ENCODE peak calls at places on chromosomes 12 and 14, in seven cellular contexts. W is lung, S is ovary, T is SJCRH30, Y is body of pancreas, I is cardiac muscle cell, O is ascending aorta. L is an unnamed sample. For H3K4me1, the result is how much of the 10 kb centered on the place peaks cover.

GRCh38 chr12:32309811-32310755 is 89.3 kb upstream of the FGD4 start:
- DNase-seq in W (no peak), S (no peak), T (peak), Y (no peak), I (peak), O (no peak), L (no peak)

GRCh38 chr12:116595186-116595585 is 36.0 kb downstream of the MAP1LC3B2 start:
- DNase-seq in W (no peak), S (no peak), T (no peak), Y (no peak), I (no peak), O (no peak), L (no peak)

GRCh38 chr12:553216-554000 is 93.7 kb downstream of the B4GALNT3 start:
- DNase-seq in W (no peak), S (no peak), T (no peak), Y (no peak), I (no peak), O (no peak), L (no peak)

GRCh38 chr14:85572021-85572420 is 42.1 kb downstream of the FLRT2 start:
- DNase-seq in W (no peak), S (no peak), T (no peak), Y (no peak), I (peak), O (no peak), L (no peak)

GRCh38 chr12:117853600-117853999 is 115.2 kb downstream of the KSR2 start:
- DNase-seq in W (peak), S (no peak), T (no peak), Y (no peak), I (no peak), O (no peak), L (no peak)

GRCh38 chr14:47438650-47439140 is 236.7 kb downstream of the MDGA2 start:
- DNase-seq in W (no peak), S (no peak), T (no peak), Y (no peak), I (peak), O (no peak), L (no peak)

GRCh38 chr14:26597136-26598080 is at the start of gene NOVA1:
- DNase-seq in W (no peak), S (peak), T (peak), Y (peak), I (peak), O (no peak), L (no peak)

GRCh38 chr12:96371138-96371786 is 29.0 kb downstream of the CDK17 start:
- DNase-seq in W (no peak), S (no peak), T (no peak), Y (no peak), I (no peak), O (no peak), L (no peak)

GRCh38 chr12:25020621-25021243 is 71.8 kb upstream of the BCAT1 start:
- DNase-seq in W (no peak), S (no peak), T (no peak), Y (no peak), I (no peak), O (no peak), L (no peak)

GRCh38 chr12:10243803-10244520 is 31.3 kb downstream of the GABARAPL1 start:
- DNase-seq in W (no peak), S (no peak), T (no peak), Y (no peak), I (no peak), O (no peak), L (no peak)

GRCh38 chr14:67622675-67623074 is 3.0 kb downstream of the ARG2 start:
- DNase-seq in W (no peak), S (no peak), T (no peak), Y (no peak), I (peak), O (no peak), L (peak)

GRCh38 chr12:53996188-53996885 is 3.6 kb upstream of the HOXC9 start:
- DNase-seq in W (no peak), S (no peak), T (no peak), Y (no peak), I (no peak), O (no peak), L (no peak)

GRCh38 chr12:109939504-109939903 is 39.4 kb downstream of the TCHP start:
- DNase-seq in W (no peak), S (peak), T (no peak), Y (no peak), I (no peak), O (no peak), L (no peak)

GRCh38 chr14:20489093-20489994 is 16.0 kb upstream of the RNASE10 start:
- DNase-seq in W (no peak), S (no peak), T (peak), Y (no peak), I (no peak), O (no peak), L (no peak)

GRCh38 chr12:560666-561065 is 100.9 kb downstream of the B4GALNT3 start:
- DNase-seq in W (no peak), S (no peak), T (no peak), Y (no peak), I (no peak), O (no peak), L (no peak)

GRCh38 chr14:66105819-66106218 is 380.4 kb upstream of the CCDC196 start:
- DNase-seq in W (no peak), S (no peak), T (no peak), Y (no peak), I (no peak), O (no peak), L (no peak)

GRCh38 chr14:51302319-51303030 is 62.4 kb downstream of the TMX1 start:
- DNase-seq in W (no peak), S (no peak), T (no peak), Y (no peak), I (no peak), O (no peak), L (no peak)

GRCh38 chr14:96587823-96588385 is 85.7 kb downstream of the PAPOLA start:
- DNase-seq in W (no peak), S (no peak), T (no peak), Y (no peak), I (no peak), O (no peak), L (peak)

GRCh38 chr14:22845103-22845394 is 8.7 kb downstream of the MMP14 start:
- DNase-seq in W (no peak), S (no peak), T (no peak), Y (no peak), I (no peak), O (no peak), L (no peak)

GRCh38 chr12:93572712-93573551 is 457 bp downstream of the SOCS2 start:
- DNase-seq in W (no peak), S (peak), T (no peak), Y (peak), I (peak), O (no peak), L (no peak)

GRCh38 chr14:103508521-103508920 is 14.1 kb downstream of the CKB start:
- DNase-seq in W (no peak), S (no peak), T (no peak), Y (no peak), I (no peak), O (no peak), L (no peak)

GRCh38 chr14:72532686-72533454 is 361.0 kb downstream of the DPF3 start:
- DNase-seq in W (no peak), S (no peak), T (no peak), Y (no peak), I (no peak), O (no peak), L (no peak)

GRCh38 chr12:111056618-111057521 is 136.5 kb upstream of the MYL2 start:
- DNase-seq in W (no peak), S (no peak), T (no peak), Y (no peak), I (no peak), O (no peak), L (no peak)

GRCh38 chr14:24630872-24631477 is 3.0 kb downstream of the GZMB start:
- DNase-seq in W (peak), S (no peak), T (peak), Y (peak), I (no peak), O (no peak), L (no peak)

GRCh38 chr14:75155159-75155558 is 21.3 kb downstream of the TMED10 start:
- DNase-seq in W (no peak), S (no peak), T (no peak), Y (no peak), I (no peak), O (no peak), L (no peak)

GRCh38 chr12:114439833-114440449 is 34.0 kb upstream of the TBX5 start:
- DNase-seq in W (no peak), S (no peak), T (no peak), Y (no peak), I (no peak), O (no peak), L (no peak)

GRCh38 chr12:88472248-88472647 is 108.0 kb downstream of the KITLG start:
- DNase-seq in W (no peak), S (no peak), T (no peak), Y (no peak), I (no peak), O (no peak), L (no peak)

GRCh38 chr14:99779751-99780150 is 13.5 kb upstream of the EML1 start:
- DNase-seq in W (no peak), S (no peak), T (no peak), Y (no peak), I (no peak), O (no peak), L (peak)

GRCh38 chr14:80475074-80475473 is 263.8 kb upstream of the DIO2 start:
- DNase-seq in W (no peak), S (no peak), T (no peak), Y (no peak), I (no peak), O (no peak), L (peak)

GRCh38 chr12:107474639-107475539 is 210.7 kb upstream of the PWP1 start:
- DNase-seq in W (no peak), S (no peak), T (no peak), Y (no peak), I (no peak), O (no peak), L (no peak)

GRCh38 chr12:42090899-42091298 is 53.8 kb downstream of the GXYLT1 start:
- DNase-seq in W (no peak), S (no peak), T (no peak), Y (no peak), I (no peak), O (no peak), L (no peak)

GRCh38 chr12:9750276-9751203 is 10.2 kb downstream of the CD69 start:
- DNase-seq in W (peak), S (peak), T (peak), Y (peak), I (peak), O (no peak), L (peak)

GRCh38 chr12:22230280-22230794 is 104.2 kb downstream of the ST8SIA1 start:
- DNase-seq in W (no peak), S (no peak), T (no peak), Y (no peak), I (no peak), O (no peak), L (peak)

GRCh38 chr12:113071063-113071426 is 14.5 kb downstream of the DTX1 start:
- DNase-seq in W (no peak), S (no peak), T (no peak), Y (no peak), I (no peak), O (no peak), L (no peak)

GRCh38 chr12:113071427-113072112 is 15.0 kb downstream of the DTX1 start:
- DNase-seq in W (no peak), S (no peak), T (no peak), Y (peak), I (no peak), O (no peak), L (no peak)

GRCh38 chr12:113069751-113070116 is 13.2 kb downstream of the DTX1 start:
- DNase-seq in W (no peak), S (no peak), T (no peak), Y (no peak), I (no peak), O (no peak), L (no peak)

GRCh38 chr12:113069149-113069548 is 12.6 kb downstream of the DTX1 start:
- DNase-seq in W (no peak), S (no peak), T (no peak), Y (no peak), I (no peak), O (no peak), L (no peak)

GRCh38 chr12:113070117-113070906 is 13.8 kb downstream of the DTX1 start:
- DNase-seq in W (peak), S (no peak), T (no peak), Y (no peak), I (no peak), O (peak), L (no peak)
- H3K4me1 ChIP-seq in W (under half), S (under half), T (under half), Y (under half), I (under half), O (under half), L (under half)

GRCh38 chr12:4771172-4771959 is 51.2 kb downstream of the GALNT8 start:
- DNase-seq in W (no peak), S (no peak), T (no peak), Y (no peak), I (no peak), O (no peak), L (no peak)

GRCh38 chr12:4771960-4772566 is 51.9 kb downstream of the GALNT8 start:
- DNase-seq in W (no peak), S (no peak), T (no peak), Y (no peak), I (no peak), O (no peak), L (no peak)

GRCh38 chr12:4779749-4780148 is 59.5 kb downstream of the GALNT8 start:
- DNase-seq in W (no peak), S (no peak), T (no peak), Y (no peak), I (no peak), O (no peak), L (no peak)

GRCh38 chr12:4780624-4781023 is 60.4 kb downstream of the GALNT8 start:
- DNase-seq in W (no peak), S (no peak), T (no peak), Y (no peak), I (no peak), O (no peak), L (no peak)

DNA sequence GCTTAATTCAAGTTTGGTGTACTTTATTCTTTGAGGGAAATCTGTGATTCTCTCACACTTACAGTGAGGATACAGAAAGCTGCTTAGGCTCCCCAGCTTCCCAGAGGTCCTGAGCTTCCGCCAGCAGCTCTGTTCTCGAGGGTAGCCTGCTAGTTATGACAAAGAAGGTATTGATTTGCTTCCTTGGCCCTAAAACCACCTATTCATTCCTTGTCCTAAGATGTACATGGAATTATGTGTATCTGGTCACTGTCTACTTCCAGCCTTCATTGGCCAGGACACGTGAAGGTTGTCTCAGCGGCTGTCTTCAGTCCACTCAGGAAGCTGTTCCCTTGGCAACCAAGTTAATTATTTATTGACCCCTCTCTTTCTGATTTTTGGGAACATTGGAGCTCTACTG is 55.7 kb downstream of the GALNT8 start:
- DNase-seq in W (no peak), S (no peak), T (no peak), Y (no peak), I (no peak), O (no peak), L (no peak)
- H3K4me1 ChIP-seq in W (under half), S (under half), T (under half), Y (under half), I (under half), O (under half), L (under half)

DNA sequence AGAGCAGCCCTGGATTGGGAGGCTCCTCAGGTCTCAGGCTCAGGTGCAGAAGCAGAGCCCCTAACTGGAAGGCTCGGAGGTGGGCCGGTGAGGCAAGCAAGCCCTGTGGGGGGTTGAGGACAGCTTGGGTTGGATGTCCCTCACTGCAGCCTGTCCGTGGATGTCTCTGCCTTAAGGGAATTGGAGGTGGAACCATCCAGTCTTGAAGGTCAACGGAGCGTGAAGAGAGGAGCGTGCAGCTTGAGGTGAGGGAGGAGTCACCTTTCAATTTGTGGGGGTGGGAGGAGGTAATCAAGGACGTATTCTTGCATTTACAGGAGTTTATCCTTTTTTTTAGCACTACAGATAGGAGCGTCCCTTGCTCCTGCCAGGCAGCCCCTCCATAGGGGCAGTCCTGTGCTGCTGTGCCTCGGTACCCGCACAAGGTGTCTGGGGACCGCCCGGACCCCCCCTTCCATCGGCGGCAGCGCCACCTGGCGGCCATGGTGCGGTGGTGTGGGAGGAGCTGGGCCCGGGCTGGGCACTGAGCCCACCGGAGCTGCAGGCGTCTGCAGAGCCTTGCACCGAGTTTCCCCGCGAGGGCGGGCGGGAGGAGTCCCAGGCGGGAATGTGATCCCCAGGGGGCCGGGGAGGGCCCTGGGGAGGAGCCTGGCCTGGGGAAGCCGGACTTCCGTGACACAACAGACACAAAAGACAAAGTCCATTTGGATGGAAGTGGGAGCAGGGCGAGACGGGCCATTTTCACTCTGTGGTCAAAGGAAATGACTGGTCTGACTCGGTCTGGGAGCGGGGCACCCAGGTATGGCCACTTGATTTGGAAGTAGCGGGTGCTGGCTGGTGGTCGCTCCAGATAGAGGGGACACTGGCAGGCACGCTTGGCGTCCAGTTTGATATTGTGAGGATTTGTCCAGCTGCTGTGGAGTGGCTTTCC is 884 bp downstream of the DNAJC22 start:
- DNase-seq in W (peak), S (peak), T (peak), Y (peak), I (peak), O (no peak), L (peak)
- H3K4me1 ChIP-seq in W (under half), S (under half), T (under half), Y (half or more), I (under half), O (under half), L (half or more)

GRCh38 chr14:68942281-68943035 is 36.6 kb downstream of the ACTN1 start:
- DNase-seq in W (no peak), S (no peak), T (no peak), Y (no peak), I (no peak), O (no peak), L (no peak)

GRCh38 chr14:68940614-68941185 is 38.4 kb downstream of the ACTN1 start:
- DNase-seq in W (no peak), S (no peak), T (no peak), Y (no peak), I (no peak), O (no peak), L (no peak)

GRCh38 chr14:68943107-68943506 is 36.0 kb downstream of the ACTN1 start:
- DNase-seq in W (no peak), S (no peak), T (no peak), Y (peak), I (no peak), O (no peak), L (no peak)

GRCh38 chr14:68939893-68940613 is 39.0 kb downstream of the ACTN1 start:
- DNase-seq in W (no peak), S (no peak), T (peak), Y (peak), I (peak), O (peak), L (peak)

GRCh38 chr14:68941820-68942219 is 37.3 kb downstream of the ACTN1 start:
- DNase-seq in W (no peak), S (no peak), T (peak), Y (peak), I (peak), O (no peak), L (peak)
- H3K4me1 ChIP-seq in W (under half), S (under half), T (half or more), Y (half or more), I (half or more), O (half or more), L (half or more)

GRCh38 chr14:90603336-90603735 is 206.5 kb downstream of the CALM1 start:
- DNase-seq in W (no peak), S (no peak), T (no peak), Y (no peak), I (no peak), O (no peak), L (no peak)
- H3K4me1 ChIP-seq in W (under half), S (under half), T (under half), Y (under half), I (under half), O (under half), L (under half)

GRCh38 chr12:6605425-6606330 is 1.5 kb downstream of the CHD4 start:
- DNase-seq in W (no peak), S (no peak), T (no peak), Y (peak), I (peak), O (no peak), L (peak)
- H3K4me1 ChIP-seq in W (under half), S (under half), T (under half), Y (under half), I (under half), O (under half), L (under half)

GRCh38 chr12:55049676-55050075 is 29.9 kb downstream of the NEUROD4 start:
- DNase-seq in W (no peak), S (no peak), T (no peak), Y (no peak), I (no peak), O (no peak), L (no peak)
- H3K4me1 ChIP-seq in W (under half), S (under half), T (under half), Y (under half), I (under half), O (under half), L (under half)

GRCh38 chr14:35367056-35367372 is 37.5 kb downstream of the NFKBIA start:
- DNase-seq in W (no peak), S (no peak), T (no peak), Y (no peak), I (no peak), O (no peak), L (no peak)
- H3K4me1 ChIP-seq in W (under half), S (under half), T (under half), Y (under half), I (under half), O (under half), L (half or more)

GRCh38 chr14:52695481-52696091 is at the start of gene ERO1A:
- DNase-seq in W (peak), S (peak), T (peak), Y (peak), I (peak), O (peak), L (peak)
- H3K4me1 ChIP-seq in W (under half), S (under half), T (under half), Y (half or more), I (under half), O (under half), L (under half)

DNA sequence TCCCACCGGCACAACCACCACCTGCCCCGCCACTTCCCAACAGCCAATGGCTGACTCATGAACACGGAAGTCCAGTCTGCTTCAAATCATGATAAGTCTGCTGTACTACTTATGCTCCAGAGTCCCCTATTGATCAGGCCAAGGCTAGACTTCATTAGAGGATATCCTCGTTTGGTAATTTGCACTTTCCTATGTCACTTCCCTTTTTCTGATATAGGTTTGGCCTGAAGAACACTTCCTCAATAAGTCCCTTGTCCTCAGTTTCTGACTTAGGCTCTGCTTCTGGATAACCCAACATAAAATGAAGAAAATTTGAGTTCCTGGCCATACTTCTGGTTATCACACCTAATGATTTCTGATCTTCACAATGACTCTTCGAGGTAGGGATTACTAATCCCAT is 45.3 kb downstream of the IFNG-AS1 start:
- DNase-seq in W (no peak), S (no peak), T (no peak), Y (no peak), I (no peak), O (no peak), L (no peak)
- H3K4me1 ChIP-seq in W (under half), S (under half), T (under half), Y (under half), I (under half), O (under half), L (under half)

L was measured in SJSA1.